ENCODE peak calls at places on chromosome 6, in five cellular contexts. One of them, this sample, is unnamed.

GRCh38 chr6:121093928-121094327 is 240.4 kb downstream of the TBC1D32 start:
- DNase-seq in astrocyte of the cerebellum: no peak
- DNase-seq in stimulated activated CD4-positive, alpha-beta T cell treated with anti-CD3 and anti-CD28 coated beads, Interleukin-1b, Interleukin-23, amount 100 ng/mL, for 1 hour: no peak
- DNase-seq in anterior cingulate cortex: no peak
- DNase-seq in activated T-cell treated with anti-CD3 and anti-CD28 coated beads for 1 hour: no peak
- DNase-seq in this sample: no peak

GRCh38 chr6:137487947-137488735 is 6.1 kb downstream of the OLIG3 start:
- DNase-seq in activated T-cell treated with anti-CD3 and anti-CD28 coated beads for 1 hour: no peak
- DNase-seq in anterior cingulate cortex: no peak
- DNase-seq in astrocyte of the cerebellum: no peak
- DNase-seq in stimulated activated CD4-positive, alpha-beta T cell treated with anti-CD3 and anti-CD28 coated beads, Interleukin-1b, Interleukin-23, amount 100 ng/mL, for 1 hour: no peak
- DNase-seq in this sample: no peak

GRCh38 chr6:11975353-11975977 is 36.6 kb upstream of the HIVEP1 start:
- DNase-seq in activated T-cell treated with anti-CD3 and anti-CD28 coated beads for 1 hour: no peak
- DNase-seq in anterior cingulate cortex: no peak
- DNase-seq in astrocyte of the cerebellum: no peak
- DNase-seq in stimulated activated CD4-positive, alpha-beta T cell treated with anti-CD3 and anti-CD28 coated beads, Interleukin-1b, Interleukin-23, amount 100 ng/mL, for 1 hour: no peak
- DNase-seq in this sample: no peak

GRCh38 chr6:131694832-131695426 is 6.3 kb downstream of the OR2A4 start:
- DNase-seq in activated T-cell treated with anti-CD3 and anti-CD28 coated beads for 1 hour: no peak
- DNase-seq in anterior cingulate cortex: peak; percentile 16
- DNase-seq in stimulated activated CD4-positive, alpha-beta T cell treated with anti-CD3 and anti-CD28 coated beads, Interleukin-1b, Interleukin-23, amount 100 ng/mL, for 1 hour: no peak
- DNase-seq in astrocyte of the cerebellum: peak; percentile 63
- DNase-seq in this sample: no peak

GRCh38 chr6:170165085-170165484 is 125.8 kb downstream of the DLL1 start:
- DNase-seq in activated T-cell treated with anti-CD3 and anti-CD28 coated beads for 1 hour: no peak
- DNase-seq in anterior cingulate cortex: no peak
- DNase-seq in astrocyte of the cerebellum: no peak
- DNase-seq in stimulated activated CD4-positive, alpha-beta T cell treated with anti-CD3 and anti-CD28 coated beads, Interleukin-1b, Interleukin-23, amount 100 ng/mL, for 1 hour: no peak
- DNase-seq in this sample: no peak

GRCh38 chr6:32972353-32973143 is 4.2 kb downstream of the BRD2 start:
- DNase-seq in activated T-cell treated with anti-CD3 and anti-CD28 coated beads for 1 hour: peak; percentile 44
- DNase-seq in stimulated activated CD4-positive, alpha-beta T cell treated with anti-CD3 and anti-CD28 coated beads, Interleukin-1b, Interleukin-23, amount 100 ng/mL, for 1 hour: no peak
- DNase-seq in anterior cingulate cortex: peak; percentile 72
- DNase-seq in astrocyte of the cerebellum: no peak
- DNase-seq in this sample: peak; percentile 62

GRCh38 chr6:36858407-36858981 is 16.1 kb downstream of the PPIL1 start:
- DNase-seq in astrocyte of the cerebellum: peak; percentile 55
- DNase-seq in anterior cingulate cortex: no peak
- DNase-seq in activated T-cell treated with anti-CD3 and anti-CD28 coated beads for 1 hour: no peak
- DNase-seq in stimulated activated CD4-positive, alpha-beta T cell treated with anti-CD3 and anti-CD28 coated beads, Interleukin-1b, Interleukin-23, amount 100 ng/mL, for 1 hour: no peak
- DNase-seq in this sample: no peak

GRCh38 chr6:154450498-154450897 is 60.0 kb downstream of the CNKSR3 start:
- DNase-seq in stimulated activated CD4-positive, alpha-beta T cell treated with anti-CD3 and anti-CD28 coated beads, Interleukin-1b, Interleukin-23, amount 100 ng/mL, for 1 hour: no peak
- DNase-seq in anterior cingulate cortex: no peak
- DNase-seq in astrocyte of the cerebellum: no peak
- DNase-seq in activated T-cell treated with anti-CD3 and anti-CD28 coated beads for 1 hour: no peak
- DNase-seq in this sample: no peak

GRCh38 chr6:82205793-82206425 is 41.6 kb downstream of the IBTK start:
- DNase-seq in stimulated activated CD4-positive, alpha-beta T cell treated with anti-CD3 and anti-CD28 coated beads, Interleukin-1b, Interleukin-23, amount 100 ng/mL, for 1 hour: no peak
- DNase-seq in anterior cingulate cortex: no peak
- DNase-seq in activated T-cell treated with anti-CD3 and anti-CD28 coated beads for 1 hour: no peak
- DNase-seq in astrocyte of the cerebellum: no peak
- DNase-seq in this sample: no peak

This sample was measured in effector CD8-positive, alpha-beta T cell.